ENCODE peak calls at places on chromosome 1, in six cellular contexts. One of them, this sample, is unnamed.

GRCh38 chr1:143735764-143736461 is 235.9 kb downstream of the FAM72C start:
- ATAC-seq in GM12878: no peak
- ATAC-seq in upper lobe of left lung: no peak
- ATAC-seq in HepG2: no peak
- ATAC-seq in Panc1: no peak
- ATAC-seq in GM23338: peak
- ATAC-seq in this sample: no peak

GRCh38 chr1:220156620-220157146 is 62.8 kb downstream of the IARS2 start:
- ATAC-seq in Panc1: no peak
- ATAC-seq in HepG2: no peak
- ATAC-seq in GM12878: no peak
- ATAC-seq in GM23338: no peak
- ATAC-seq in upper lobe of left lung: no peak
- ATAC-seq in this sample: no peak

GRCh38 chr1:204251286-204251685 is 37.5 kb upstream of the GOLT1A start:
- ATAC-seq in GM12878: no peak
- ATAC-seq in GM23338: no peak
- ATAC-seq in Panc1: no peak
- ATAC-seq in HepG2: no peak
- ATAC-seq in upper lobe of left lung: no peak
- ATAC-seq in this sample: no peak

GRCh38 chr1:239868117-239868516 is 223.6 kb upstream of the FMN2 start:
- ATAC-seq in Panc1: no peak
- ATAC-seq in HepG2: no peak
- ATAC-seq in GM23338: no peak
- ATAC-seq in upper lobe of left lung: no peak
- ATAC-seq in GM12878: no peak
- ATAC-seq in this sample: no peak

GRCh38 chr1:57512386-57512785 is 88.5 kb upstream of the DAB1 start:
- ATAC-seq in HepG2: no peak
- ATAC-seq in upper lobe of left lung: no peak
- ATAC-seq in GM12878: no peak
- ATAC-seq in GM23338: no peak
- ATAC-seq in Panc1: no peak
- ATAC-seq in this sample: no peak

GRCh38 chr1:101356604-101357443 is 120.0 kb downstream of the S1PR1 start:
- ATAC-seq in Panc1: no peak
- ATAC-seq in HepG2: peak
- ATAC-seq in GM23338: peak
- ATAC-seq in GM12878: peak
- ATAC-seq in upper lobe of left lung: no peak
- ATAC-seq in this sample: no peak

GRCh38 chr1:31585736-31586365 is 9.5 kb downstream of the TINAGL1 start:
- ATAC-seq in Panc1: no peak
- ATAC-seq in GM23338: no peak
- ATAC-seq in GM12878: no peak
- ATAC-seq in upper lobe of left lung: no peak
- ATAC-seq in HepG2: no peak
- ATAC-seq in this sample: no peak

GRCh38 chr1:109650609-109651008 is 5.3 kb upstream of the GSTM4 start:
- ATAC-seq in Panc1: no peak
- ATAC-seq in GM12878: no peak
- ATAC-seq in HepG2: no peak
- ATAC-seq in upper lobe of left lung: no peak
- ATAC-seq in GM23338: no peak
- ATAC-seq in this sample: no peak

GRCh38 chr1:15714438-15715136 is 21.5 kb upstream of the SLC25A34 start:
- ATAC-seq in GM12878: no peak
- ATAC-seq in HepG2: no peak
- ATAC-seq in GM23338: no peak
- ATAC-seq in Panc1: no peak
- ATAC-seq in upper lobe of left lung: peak
- ATAC-seq in this sample: peak

GRCh38 chr1:24018611-24019580 is 38.8 kb upstream of the SRSF10 start:
- ATAC-seq in GM23338: peak
- ATAC-seq in upper lobe of left lung: peak
- ATAC-seq in GM12878: no peak
- ATAC-seq in Panc1: peak
- ATAC-seq in HepG2: peak
- ATAC-seq in this sample: peak

GRCh38 chr1:63914241-63914640 is 140.4 kb downstream of the ROR1 start:
- ATAC-seq in upper lobe of left lung: no peak
- ATAC-seq in HepG2: no peak
- ATAC-seq in GM23338: peak
- ATAC-seq in GM12878: no peak
- ATAC-seq in Panc1: no peak
- ATAC-seq in this sample: no peak

GRCh38 chr1:76764638-76765572 is 102.4 kb upstream of the ST6GALNAC5 start:
- ATAC-seq in GM23338: no peak
- ATAC-seq in HepG2: no peak
- ATAC-seq in GM12878: no peak
- ATAC-seq in Panc1: no peak
- ATAC-seq in upper lobe of left lung: peak
- ATAC-seq in this sample: no peak

DNA sequence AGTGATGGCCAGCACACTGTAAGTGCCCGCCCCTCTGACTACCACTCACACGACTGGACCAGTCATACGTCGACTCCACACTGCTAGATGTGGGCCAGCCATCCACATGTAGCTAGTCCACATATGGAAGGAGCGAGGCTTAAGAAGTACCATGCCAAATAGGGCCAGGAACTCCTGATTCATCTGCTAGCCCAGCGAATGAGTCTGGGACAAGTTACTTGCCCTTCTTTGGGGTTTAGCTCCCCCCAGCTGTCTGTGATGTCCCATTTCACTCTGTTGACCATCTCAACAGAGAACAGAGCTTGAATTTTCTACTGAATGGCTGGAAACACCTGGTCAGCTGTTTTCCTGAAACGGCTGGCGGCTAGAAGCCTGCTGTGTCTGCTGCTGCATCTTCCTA is 5.8 kb downstream of the CSRP1 start:
- ATAC-seq in HepG2: peak
- ATAC-seq in GM12878: no peak
- ATAC-seq in Panc1: no peak
- ATAC-seq in GM23338: no peak
- ATAC-seq in upper lobe of left lung: no peak
- ATAC-seq in this sample: peak
- TF ChIP-seq POLR2AphosphoS5 in HepG2: no peak
- TF ChIP-seq POLR2AphosphoS5 in GM12878: no peak
- TF ChIP-seq POLR2AphosphoS5 in Panc1: no peak
- TF ChIP-seq POLR2AphosphoS5 in GM23338: no peak
- TF ChIP-seq POLR2AphosphoS5 in upper lobe of left lung: no peak
- TF ChIP-seq POLR2AphosphoS5 in this sample: peak

GRCh38 chr1:210650403-210650802 is 321.7 kb downstream of the HHAT start:
- ATAC-seq in GM23338: no peak
- ATAC-seq in Panc1: no peak
- ATAC-seq in GM12878: no peak
- ATAC-seq in HepG2: no peak
- ATAC-seq in upper lobe of left lung: no peak
- ATAC-seq in this sample: no peak

GRCh38 chr1:210654176-210654786 is 325.6 kb downstream of the HHAT start:
- ATAC-seq in HepG2: no peak
- ATAC-seq in upper lobe of left lung: no peak
- ATAC-seq in GM12878: peak
- ATAC-seq in GM23338: no peak
- ATAC-seq in Panc1: no peak
- ATAC-seq in this sample: no peak

GRCh38 chr1:210653771-210654170 is 325.1 kb downstream of the HHAT start:
- ATAC-seq in Panc1: no peak
- ATAC-seq in GM12878: peak
- ATAC-seq in GM23338: no peak
- ATAC-seq in upper lobe of left lung: peak
- ATAC-seq in HepG2: peak
- ATAC-seq in this sample: peak

GRCh38 chr1:210655511-210655910 is 326.8 kb downstream of the HHAT start:
- ATAC-seq in GM12878: no peak
- ATAC-seq in upper lobe of left lung: no peak
- ATAC-seq in HepG2: no peak
- ATAC-seq in Panc1: no peak
- ATAC-seq in GM23338: no peak
- ATAC-seq in this sample: no peak

DNA sequence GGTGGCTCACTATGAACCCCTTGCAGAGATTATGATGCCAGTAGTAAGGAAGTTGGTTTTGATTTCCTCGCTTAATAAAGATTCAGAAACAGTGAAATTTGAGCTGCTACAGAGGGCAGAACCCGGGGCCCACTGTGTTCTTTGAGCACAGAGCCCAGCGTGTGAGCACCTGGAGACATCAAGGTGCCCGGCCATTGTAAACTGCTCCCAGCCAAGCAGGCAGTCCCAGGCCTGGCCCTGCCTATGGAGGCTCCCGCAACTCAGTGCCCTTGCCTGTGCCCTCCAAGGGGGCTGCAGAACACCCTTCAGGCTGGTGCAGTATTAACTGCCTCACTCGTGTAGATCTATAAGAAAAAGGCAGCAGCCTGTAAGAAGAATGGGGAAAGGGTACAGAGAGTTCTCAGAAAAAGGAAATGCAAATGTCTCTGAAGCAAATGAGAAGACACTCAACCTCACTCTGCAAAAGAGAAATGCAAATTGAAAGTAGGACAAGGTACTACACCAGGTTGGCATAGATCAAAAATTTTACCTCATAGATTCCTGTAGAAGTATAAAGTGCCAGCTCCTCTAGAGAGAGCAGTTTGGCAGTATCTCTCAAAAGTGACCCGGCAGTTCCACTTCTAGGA is 323.7 kb downstream of the HHAT start:
- ATAC-seq in GM23338: peak
- ATAC-seq in GM12878: no peak
- ATAC-seq in HepG2: no peak
- ATAC-seq in Panc1: no peak
- ATAC-seq in upper lobe of left lung: no peak
- ATAC-seq in this sample: no peak
- TF ChIP-seq POLR2AphosphoS5 in GM23338: no peak
- TF ChIP-seq POLR2AphosphoS5 in GM12878: no peak
- TF ChIP-seq POLR2AphosphoS5 in HepG2: no peak
- TF ChIP-seq POLR2AphosphoS5 in Panc1: no peak
- TF ChIP-seq POLR2AphosphoS5 in upper lobe of left lung: no peak
- TF ChIP-seq POLR2AphosphoS5 in this sample: no peak

GRCh38 chr1:235853653-235854052 is 13.1 kb downstream of the LYST start:
- ATAC-seq in HepG2: no peak
- ATAC-seq in upper lobe of left lung: no peak
- ATAC-seq in GM12878: no peak
- ATAC-seq in Panc1: peak
- ATAC-seq in GM23338: no peak
- ATAC-seq in this sample: no peak
- TF ChIP-seq POLR2AphosphoS5 in HepG2: no peak
- TF ChIP-seq POLR2AphosphoS5 in upper lobe of left lung: no peak
- TF ChIP-seq POLR2AphosphoS5 in GM12878: no peak
- TF ChIP-seq POLR2AphosphoS5 in Panc1: no peak
- TF ChIP-seq POLR2AphosphoS5 in GM23338: no peak
- TF ChIP-seq POLR2AphosphoS5 in this sample: no peak

GRCh38 chr1:185672719-185673360 is 61.4 kb upstream of the HMCN1 start:
- ATAC-seq in GM23338: no peak
- ATAC-seq in GM12878: no peak
- ATAC-seq in upper lobe of left lung: no peak
- ATAC-seq in Panc1: no peak
- ATAC-seq in HepG2: no peak
- ATAC-seq in this sample: peak
- TF ChIP-seq POLR2AphosphoS5 in GM23338: no peak
- TF ChIP-seq POLR2AphosphoS5 in GM12878: no peak
- TF ChIP-seq POLR2AphosphoS5 in upper lobe of left lung: no peak
- TF ChIP-seq POLR2AphosphoS5 in Panc1: no peak
- TF ChIP-seq POLR2AphosphoS5 in HepG2: no peak
- TF ChIP-seq POLR2AphosphoS5 in this sample: no peak

DNA sequence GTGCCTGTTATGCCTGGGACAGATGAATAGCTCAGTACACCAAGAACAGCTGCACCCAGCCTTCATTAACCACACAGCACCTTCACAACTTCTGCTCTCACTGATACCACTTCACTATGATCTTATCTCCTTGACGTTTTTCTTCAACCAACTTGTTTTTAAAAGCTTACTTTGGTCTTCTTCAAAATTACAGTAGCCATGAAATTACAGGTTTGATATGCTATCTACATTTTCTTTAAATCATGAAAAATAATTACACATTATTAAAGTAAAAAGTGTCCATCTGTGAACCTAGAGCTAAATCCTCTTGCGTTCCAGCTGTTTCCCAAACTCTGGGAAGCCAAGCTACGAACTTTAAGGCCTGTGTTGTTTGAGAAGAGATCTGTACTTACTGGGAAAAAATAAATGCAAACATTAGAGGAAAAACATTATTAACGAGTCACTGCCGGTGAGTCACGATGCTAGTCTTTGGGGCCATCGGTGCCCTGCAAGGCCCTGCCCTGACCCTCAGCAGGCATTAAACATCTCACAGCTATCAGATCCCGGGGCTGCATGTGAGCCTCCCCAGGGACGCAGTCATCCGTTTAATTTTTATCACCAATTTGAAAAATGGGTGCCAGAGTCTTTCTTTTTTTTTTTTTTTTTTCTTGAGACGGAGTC is 56.3 kb upstream of the GPR153 start:
- ATAC-seq in HepG2: no peak
- ATAC-seq in GM12878: no peak
- ATAC-seq in GM23338: no peak
- ATAC-seq in Panc1: no peak
- ATAC-seq in upper lobe of left lung: no peak
- ATAC-seq in this sample: no peak
- TF ChIP-seq POLR2AphosphoS5 in HepG2: no peak
- TF ChIP-seq POLR2AphosphoS5 in GM12878: no peak
- TF ChIP-seq POLR2AphosphoS5 in GM23338: no peak
- TF ChIP-seq POLR2AphosphoS5 in Panc1: no peak
- TF ChIP-seq POLR2AphosphoS5 in upper lobe of left lung: no peak
- TF ChIP-seq POLR2AphosphoS5 in this sample: no peak

GRCh38 chr1:155940531-155940992 is 876 bp upstream of the RXFP4 start:
- ATAC-seq in GM12878: peak
- ATAC-seq in HepG2: peak
- ATAC-seq in GM23338: no peak
- ATAC-seq in Panc1: peak
- ATAC-seq in upper lobe of left lung: peak
- ATAC-seq in this sample: peak
- TF ChIP-seq POLR2AphosphoS5 in GM12878: no peak
- TF ChIP-seq POLR2AphosphoS5 in HepG2: peak
- TF ChIP-seq POLR2AphosphoS5 in GM23338: no peak
- TF ChIP-seq POLR2AphosphoS5 in Panc1: no peak
- TF ChIP-seq POLR2AphosphoS5 in upper lobe of left lung: peak
- TF ChIP-seq POLR2AphosphoS5 in this sample: no peak

This sample was measured in gastroesophageal sphincter.